ENCODE peak calls at places on chromosomes 11 and 22, in six cellular contexts. L, U, S, M, H and W are unnamed samples.

GRCh38 chr22:40276877-40277823 is 69.2 kb upstream of the ADSL start:
- DNase-seq in S (no peak), H (no peak), M (no peak), U (peak), L (no peak), W (peak)

GRCh38 chr11:72224587-72225410 is at the start of gene INPPL1:
- DNase-seq in H (peak), S (no peak), M (no peak), U (peak), L (no peak), W (no peak)

GRCh38 chr22:26122920-26123468 is 46.3 kb upstream of the SEZ6L start:
- DNase-seq in H (no peak), S (no peak), M (no peak), L (no peak), U (no peak), W (no peak)

GRCh38 chr22:43008509-43008908 is 6.4 kb downstream of the PACSIN2 start:
- DNase-seq in H (no peak), S (no peak), M (no peak), L (no peak), U (no peak), W (peak)

GRCh38 chr11:3723014-3723708 is 52.0 kb upstream of the CHRNA10 start:
- DNase-seq in L (peak), U (peak), H (no peak), M (peak), S (peak), W (peak)

GRCh38 chr11:67640021-67640757 is 626 bp upstream of the TBX10 start:
- DNase-seq in U (peak), S (peak), M (no peak), L (peak), H (peak), W (peak)

GRCh38 chr11:27718346-27718852 is 18.1 kb upstream of the BDNF start:
- DNase-seq in H (no peak), U (peak), S (peak), M (peak), L (no peak), W (peak)

GRCh38 chr22:39481054-39481453 is 21.0 kb upstream of the MIEF1 start:
- DNase-seq in S (no peak), U (peak), H (no peak), M (no peak), L (no peak), W (no peak)

GRCh38 chr11:30811226-30811625 is 225.1 kb upstream of the MPPED2 start:
- DNase-seq in S (no peak), U (no peak), L (no peak), M (no peak), H (no peak), W (no peak)

GRCh38 chr11:79727221-79727620 is 286.4 kb upstream of the TENM4 start:
- DNase-seq in M (no peak), S (no peak), L (no peak), U (no peak), H (no peak), W (no peak)

GRCh38 chr22:41822289-41823057 is 10.4 kb upstream of the SREBF2 start:
- DNase-seq in S (peak), L (no peak), M (no peak), H (peak), U (peak), W (peak)

GRCh38 chr11:18633256-18634139 is 644 bp downstream of the SPTY2D1 start:
- DNase-seq in U (peak), S (no peak), H (peak), L (no peak), M (no peak), W (peak)

GRCh38 chr11:35734669-35735068 is 72.1 kb downstream of the TRIM44 start:
- DNase-seq in L (no peak), M (no peak), H (no peak), S (no peak), U (no peak), W (no peak)

GRCh38 chr11:129947474-129947873 is 52.1 kb upstream of the NFRKB start:
- DNase-seq in M (no peak), L (no peak), S (no peak), U (no peak), H (no peak), W (no peak)

GRCh38 chr22:32502346-32502745 is 27.7 kb downstream of the FBXO7 start:
- DNase-seq in S (no peak), U (no peak), M (no peak), L (no peak), H (no peak), W (no peak)

GRCh38 chr11:107598225-107599139 is 7.5 kb downstream of the ELMOD1 start:
- DNase-seq in S (peak), M (no peak), H (peak), U (no peak), L (no peak), W (no peak)

GRCh38 chr22:27137809-27138400 is 480.5 kb downstream of the MIAT start:
- DNase-seq in U (peak), M (no peak), L (no peak), S (no peak), H (no peak), W (no peak)

GRCh38 chr22:38963872-38964271 is 6.5 kb downstream of the APOBEC3A start:
- DNase-seq in M (no peak), U (no peak), S (no peak), H (no peak), L (no peak), W (no peak)

GRCh38 chr11:77596626-77597025 is 6.9 kb downstream of the AQP11 start:
- DNase-seq in H (no peak), U (peak), L (no peak), M (peak), S (no peak), W (peak)

GRCh38 chr22:36239150-36239400 is 252 bp downstream of the APOL2 start:
- DNase-seq in H (peak), M (no peak), L (no peak), U (no peak), S (peak), W (no peak)

GRCh38 chr22:35552186-35552842 is 11.7 kb downstream of the RASD2 start:
- DNase-seq in M (no peak), S (peak), U (no peak), H (peak), L (no peak), W (no peak)

GRCh38 chr11:4146070-4146764 is 51.6 kb downstream of the RRM1 start:
- DNase-seq in S (no peak), L (no peak), H (no peak), U (no peak), M (no peak), W (no peak)

GRCh38 chr22:24445481-24446290 is 18.3 kb downstream of the ADORA2A start:
- DNase-seq in L (no peak), U (no peak), H (no peak), M (no peak), S (no peak), W (no peak)

GRCh38 chr11:100546714-100547113 is 140.4 kb upstream of the ARHGAP42 start:
- DNase-seq in U (peak), H (no peak), M (no peak), L (no peak), S (no peak), W (no peak)

GRCh38 chr11:124172076-124172475 is 11.1 kb upstream of the OR10D3 start:
- DNase-seq in H (no peak), S (no peak), U (no peak), L (no peak), M (no peak), W (no peak)

GRCh38 chr11:110184466-110184865 is 91.3 kb downstream of the ZC3H12C start:
- DNase-seq in L (no peak), H (no peak), M (no peak), S (no peak), U (no peak), W (no peak)

GRCh38 chr22:45083659-45084305 is 74.0 kb upstream of the PHF21B start:
- DNase-seq in S (no peak), L (no peak), M (no peak), U (peak), H (no peak), W (peak)

GRCh38 chr22:39179401-39179827 is 26.9 kb upstream of the CBX7 start:
- DNase-seq in S (no peak), L (no peak), H (no peak), M (no peak), U (no peak), W (no peak)

GRCh38 chr22:17706451-17706900 is 67.8 kb downstream of the BID start:
- DNase-seq in L (peak), U (peak), S (peak), H (peak), M (peak), W (peak)

GRCh38 chr22:49771266-49772065 is 56.2 kb downstream of the BRD1 start:
- DNase-seq in M (no peak), S (no peak), U (no peak), H (no peak), L (no peak), W (no peak)

GRCh38 chr11:83862691-83863090 is 576.5 kb upstream of the CCDC90B start:
- DNase-seq in H (no peak), S (no peak), L (no peak), U (peak), M (no peak), W (no peak)

GRCh38 chr11:92340839-92341238 is 116.2 kb downstream of the FAT3 start:
- DNase-seq in M (no peak), H (peak), U (no peak), S (no peak), L (no peak), W (peak)

GRCh38 chr11:116697011-116697410 is 75.8 kb downstream of the BUD13 start:
- DNase-seq in H (no peak), M (no peak), L (no peak), S (no peak), U (no peak), W (no peak)

GRCh38 chr11:44566952-44567875 is 1.8 kb downstream of the CD82 start:
- DNase-seq in M (no peak), S (no peak), H (peak), U (no peak), L (no peak), W (no peak)
- TF ChIP-seq CTCF in M (peak), S (no peak), H (no peak), U (peak), L (no peak), W (peak)

GRCh38 chr11:128512478-128513127 is 74.8 kb downstream of the ETS1 start:
- DNase-seq in H (no peak), U (no peak), L (no peak), M (no peak), S (no peak), W (no peak)
- H3K4me3 ChIP-seq in H (no peak), U (no peak), L (no peak), M (no peak), S (no peak), W (no peak)

DNA sequence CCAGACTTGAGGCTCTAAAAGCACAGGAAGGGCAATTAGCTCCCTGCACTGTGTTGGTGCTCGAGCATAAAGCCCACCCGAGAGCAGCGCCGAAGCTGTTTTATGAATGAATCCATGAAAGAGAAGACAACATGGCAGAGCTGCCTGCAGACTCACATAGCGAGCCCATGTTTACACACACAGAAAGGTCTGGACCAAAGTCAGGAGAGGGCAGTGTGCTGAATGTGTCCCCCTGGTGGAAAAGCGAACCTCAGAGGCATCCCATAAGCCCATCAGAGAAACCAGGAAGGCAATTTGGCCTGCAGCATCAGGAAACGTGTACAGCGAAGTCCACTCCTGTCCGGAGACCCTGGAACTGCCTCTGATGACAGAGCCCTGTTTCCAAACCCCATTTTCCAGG is 37.1 kb downstream of the CHRDL2 start:
- DNase-seq in U (no peak), S (no peak), L (no peak), H (no peak), M (no peak), W (peak)
- TF ChIP-seq CTCF in U (no peak), S (peak), L (no peak), H (no peak), M (peak), W (peak)

GRCh38 chr11:120254788-120255518 is 15.0 kb downstream of the POU2F3 start:
- DNase-seq in U (no peak), H (peak), M (no peak), L (no peak), S (no peak), W (no peak)
- H3K4me3 ChIP-seq in U (no peak), H (no peak), M (no peak), L (no peak), S (no peak), W (no peak)

DNA sequence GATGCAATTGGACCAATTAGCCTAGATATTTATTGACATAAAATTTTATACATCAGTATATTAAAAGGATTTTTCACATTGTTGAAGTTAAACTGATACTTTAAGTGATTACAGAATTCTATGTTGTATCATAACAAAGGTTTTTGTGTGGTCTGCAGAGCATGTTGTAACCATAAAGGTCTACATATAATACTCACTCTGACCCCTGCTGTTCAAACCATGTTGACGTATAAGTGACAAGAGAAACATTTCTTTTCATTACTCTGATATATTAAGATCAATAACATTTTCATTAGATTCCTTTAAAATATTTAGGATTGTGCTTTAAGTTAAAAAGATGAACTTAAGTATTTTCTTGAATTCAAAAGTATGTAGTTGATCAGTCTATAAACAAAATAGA is 63.9 kb downstream of the GAS2 start:
- DNase-seq in H (peak), S (no peak), M (no peak), L (no peak), U (no peak), W (no peak)
- TF ChIP-seq CTCF in H (peak), S (no peak), M (no peak), L (no peak), U (no peak), W (peak)